ENCODE peak calls at places on chromosomes 11 and 22, in ten cellular contexts. One of them, this sample, is unnamed.

GRCh38 chr22:25900390-25900789 is 158.4 kb downstream of the MYO18B start:
- DNase-seq in NCI-H2029 treated with DMSO at 0.1 percent for 48 hours: no peak
- DNase-seq in iPS-NIHi11: no peak
- DNase-seq in stimulated activated CD8-positive, alpha-beta memory T cell treated with anti-CD3 and anti-CD28 coated beads, Interleukin-12 subunit alpha, Interleukin-12 subunit beta, amount 100 ng/mL, for 1 hour: no peak
- DNase-seq in neural crest cell: no peak
- DNase-seq in NCI-H526: no peak
- DNase-seq in IMR-90: no peak
- DNase-seq in NCI-H1436: no peak
- DNase-seq in kidney glomerular epithelial cell: no peak
- DNase-seq in posterior cingulate gyrus: no peak
- DNase-seq in this sample: no peak

GRCh38 chr22:45645150-45645525 is 26.5 kb upstream of the ATXN10 start:
- DNase-seq in kidney glomerular epithelial cell: no peak
- DNase-seq in posterior cingulate gyrus: no peak
- DNase-seq in NCI-H2029 treated with DMSO at 0.1 percent for 48 hours: no peak
- DNase-seq in NCI-H1436: no peak
- DNase-seq in stimulated activated CD8-positive, alpha-beta memory T cell treated with anti-CD3 and anti-CD28 coated beads, Interleukin-12 subunit alpha, Interleukin-12 subunit beta, amount 100 ng/mL, for 1 hour: no peak
- DNase-seq in neural crest cell: no peak
- DNase-seq in iPS-NIHi11: no peak
- DNase-seq in NCI-H526: peak; percentile 45
- DNase-seq in IMR-90: no peak
- DNase-seq in this sample: no peak

GRCh38 chr11:116082256-116082655 is 578.0 kb upstream of the CADM1 start:
- DNase-seq in iPS-NIHi11: no peak
- DNase-seq in neural crest cell: no peak
- DNase-seq in kidney glomerular epithelial cell: no peak
- DNase-seq in stimulated activated CD8-positive, alpha-beta memory T cell treated with anti-CD3 and anti-CD28 coated beads, Interleukin-12 subunit alpha, Interleukin-12 subunit beta, amount 100 ng/mL, for 1 hour: no peak
- DNase-seq in posterior cingulate gyrus: no peak
- DNase-seq in NCI-H526: no peak
- DNase-seq in NCI-H1436: no peak
- DNase-seq in NCI-H2029 treated with DMSO at 0.1 percent for 48 hours: no peak
- DNase-seq in IMR-90: no peak
- DNase-seq in this sample: peak; percentile 83

GRCh38 chr11:119318240-119319135 is 1.6 kb upstream of the MCAM start:
- DNase-seq in NCI-H526: peak; percentile 60
- DNase-seq in stimulated activated CD8-positive, alpha-beta memory T cell treated with anti-CD3 and anti-CD28 coated beads, Interleukin-12 subunit alpha, Interleukin-12 subunit beta, amount 100 ng/mL, for 1 hour: no peak
- DNase-seq in kidney glomerular epithelial cell: no peak
- DNase-seq in iPS-NIHi11: peak; percentile 50
- DNase-seq in neural crest cell: no peak
- DNase-seq in NCI-H1436: no peak
- DNase-seq in NCI-H2029 treated with DMSO at 0.1 percent for 48 hours: no peak
- DNase-seq in IMR-90: peak; percentile 81
- DNase-seq in posterior cingulate gyrus: peak; percentile 61
- DNase-seq in this sample: no peak

GRCh38 chr22:39422101-39422500 is 22.5 kb downstream of the TAB1 start:
- DNase-seq in iPS-NIHi11: no peak
- DNase-seq in kidney glomerular epithelial cell: no peak
- DNase-seq in posterior cingulate gyrus: peak; percentile 23
- DNase-seq in NCI-H2029 treated with DMSO at 0.1 percent for 48 hours: no peak
- DNase-seq in IMR-90: no peak
- DNase-seq in NCI-H526: no peak
- DNase-seq in NCI-H1436: no peak
- DNase-seq in stimulated activated CD8-positive, alpha-beta memory T cell treated with anti-CD3 and anti-CD28 coated beads, Interleukin-12 subunit alpha, Interleukin-12 subunit beta, amount 100 ng/mL, for 1 hour: no peak
- DNase-seq in neural crest cell: no peak
- DNase-seq in this sample: no peak

GRCh38 chr22:44020981-44021380 is 3.1 kb upstream of the PARVB start:
- DNase-seq in NCI-H1436: no peak
- DNase-seq in stimulated activated CD8-positive, alpha-beta memory T cell treated with anti-CD3 and anti-CD28 coated beads, Interleukin-12 subunit alpha, Interleukin-12 subunit beta, amount 100 ng/mL, for 1 hour: no peak
- DNase-seq in NCI-H526: no peak
- DNase-seq in posterior cingulate gyrus: no peak
- DNase-seq in iPS-NIHi11: no peak
- DNase-seq in neural crest cell: no peak
- DNase-seq in IMR-90: peak; percentile 67
- DNase-seq in NCI-H2029 treated with DMSO at 0.1 percent for 48 hours: no peak
- DNase-seq in kidney glomerular epithelial cell: no peak
- DNase-seq in this sample: no peak

GRCh38 chr11:12842933-12843636 is 166.0 kb upstream of the RASSF10 start:
- DNase-seq in NCI-H1436: peak; percentile 85
- DNase-seq in posterior cingulate gyrus: no peak
- DNase-seq in neural crest cell: no peak
- DNase-seq in iPS-NIHi11: peak; percentile 25
- DNase-seq in NCI-H2029 treated with DMSO at 0.1 percent for 48 hours: peak; percentile 77
- DNase-seq in kidney glomerular epithelial cell: peak; percentile 71
- DNase-seq in NCI-H526: peak; percentile 74
- DNase-seq in IMR-90: no peak
- DNase-seq in stimulated activated CD8-positive, alpha-beta memory T cell treated with anti-CD3 and anti-CD28 coated beads, Interleukin-12 subunit alpha, Interleukin-12 subunit beta, amount 100 ng/mL, for 1 hour: no peak
- DNase-seq in this sample: no peak

GRCh38 chr22:17724678-17725464 is 49.4 kb downstream of the BID start:
- DNase-seq in iPS-NIHi11: no peak
- DNase-seq in NCI-H526: no peak
- DNase-seq in stimulated activated CD8-positive, alpha-beta memory T cell treated with anti-CD3 and anti-CD28 coated beads, Interleukin-12 subunit alpha, Interleukin-12 subunit beta, amount 100 ng/mL, for 1 hour: no peak
- DNase-seq in posterior cingulate gyrus: no peak
- DNase-seq in NCI-H2029 treated with DMSO at 0.1 percent for 48 hours: no peak
- DNase-seq in neural crest cell: no peak
- DNase-seq in kidney glomerular epithelial cell: no peak
- DNase-seq in IMR-90: no peak
- DNase-seq in NCI-H1436: no peak
- DNase-seq in this sample: no peak

GRCh38 chr11:66388746-66389386 is 17.3 kb upstream of the SLC29A2 start:
- DNase-seq in neural crest cell: peak; percentile 46
- DNase-seq in posterior cingulate gyrus: no peak
- DNase-seq in iPS-NIHi11: peak; percentile 66
- DNase-seq in kidney glomerular epithelial cell: peak; percentile 45
- DNase-seq in NCI-H2029 treated with DMSO at 0.1 percent for 48 hours: peak; percentile 25
- DNase-seq in NCI-H526: peak; percentile 90
- DNase-seq in NCI-H1436: peak; percentile 81
- DNase-seq in IMR-90: peak; percentile 73
- DNase-seq in stimulated activated CD8-positive, alpha-beta memory T cell treated with anti-CD3 and anti-CD28 coated beads, Interleukin-12 subunit alpha, Interleukin-12 subunit beta, amount 100 ng/mL, for 1 hour: peak; percentile 52
- DNase-seq in this sample: no peak

GRCh38 chr11:8092587-8093424 is 11.8 kb downstream of the TUB start:
- DNase-seq in posterior cingulate gyrus: peak; percentile 79
- DNase-seq in kidney glomerular epithelial cell: peak; percentile 62
- DNase-seq in neural crest cell: peak; percentile 50
- DNase-seq in NCI-H1436: peak; percentile 68
- DNase-seq in IMR-90: peak; percentile 66
- DNase-seq in NCI-H526: peak; percentile 79
- DNase-seq in stimulated activated CD8-positive, alpha-beta memory T cell treated with anti-CD3 and anti-CD28 coated beads, Interleukin-12 subunit alpha, Interleukin-12 subunit beta, amount 100 ng/mL, for 1 hour: no peak
- DNase-seq in iPS-NIHi11: peak; percentile 87
- DNase-seq in NCI-H2029 treated with DMSO at 0.1 percent for 48 hours: no peak
- DNase-seq in this sample: peak; percentile 62

GRCh38 chr11:2808850-2809847 is 76.4 kb downstream of the CDKN1C start:
- DNase-seq in NCI-H526: no peak
- DNase-seq in kidney glomerular epithelial cell: no peak
- DNase-seq in stimulated activated CD8-positive, alpha-beta memory T cell treated with anti-CD3 and anti-CD28 coated beads, Interleukin-12 subunit alpha, Interleukin-12 subunit beta, amount 100 ng/mL, for 1 hour: no peak
- DNase-seq in posterior cingulate gyrus: peak; percentile 47
- DNase-seq in NCI-H1436: no peak
- DNase-seq in NCI-H2029 treated with DMSO at 0.1 percent for 48 hours: no peak
- DNase-seq in IMR-90: no peak
- DNase-seq in iPS-NIHi11: no peak
- DNase-seq in neural crest cell: no peak
- DNase-seq in this sample: no peak

GRCh38 chr11:101914349-101914736 is 467 bp upstream of the CEP126 start:
- DNase-seq in neural crest cell: no peak
- DNase-seq in posterior cingulate gyrus: no peak
- DNase-seq in IMR-90: peak; percentile 49
- DNase-seq in iPS-NIHi11: no peak
- DNase-seq in stimulated activated CD8-positive, alpha-beta memory T cell treated with anti-CD3 and anti-CD28 coated beads, Interleukin-12 subunit alpha, Interleukin-12 subunit beta, amount 100 ng/mL, for 1 hour: no peak
- DNase-seq in kidney glomerular epithelial cell: no peak
- DNase-seq in NCI-H2029 treated with DMSO at 0.1 percent for 48 hours: no peak
- DNase-seq in NCI-H526: peak; percentile 49
- DNase-seq in NCI-H1436: no peak
- DNase-seq in this sample: peak; percentile 41

GRCh38 chr22:24030186-24030702 is 19.1 kb downstream of the CABIN1 start:
- DNase-seq in stimulated activated CD8-positive, alpha-beta memory T cell treated with anti-CD3 and anti-CD28 coated beads, Interleukin-12 subunit alpha, Interleukin-12 subunit beta, amount 100 ng/mL, for 1 hour: no peak
- DNase-seq in iPS-NIHi11: no peak
- DNase-seq in neural crest cell: no peak
- DNase-seq in NCI-H526: no peak
- DNase-seq in IMR-90: no peak
- DNase-seq in NCI-H1436: no peak
- DNase-seq in kidney glomerular epithelial cell: no peak
- DNase-seq in NCI-H2029 treated with DMSO at 0.1 percent for 48 hours: no peak
- DNase-seq in posterior cingulate gyrus: no peak
- DNase-seq in this sample: no peak

This sample was measured in cerebellum.